ENCODE peak calls at places on chromosomes 16 and 17, in six cellular contexts. One of them, this sample, is unnamed.
A peak's percentile ranks its signal among the peaks of the same experiment; 100 is the strongest.

GRCh38 chr17:82956726-82957468 is 117.1 kb upstream of the ZNF750 start:
- DNase-seq in CD4-positive, alpha-beta T cell: no peak
- DNase-seq in Right ventricle myocardium inferior: no peak
- DNase-seq in activated CD4-positive, alpha-beta T cell treated with anti-CD3 and anti-CD28 coated beads, Interleukin-2, amount 50 U/mL, for 24 hours: no peak
- DNase-seq in RWPE2: no peak
- DNase-seq in anterior cingulate cortex: no peak
- DNase-seq in this sample: no peak

GRCh38 chr17:74536890-74537289 is 5.6 kb upstream of the CD300LB start:
- DNase-seq in CD4-positive, alpha-beta T cell: no peak
- DNase-seq in anterior cingulate cortex: no peak
- DNase-seq in Right ventricle myocardium inferior: no peak
- DNase-seq in activated CD4-positive, alpha-beta T cell treated with anti-CD3 and anti-CD28 coated beads, Interleukin-2, amount 50 U/mL, for 24 hours: no peak
- DNase-seq in RWPE2: no peak
- DNase-seq in this sample: no peak

GRCh38 chr17:76268015-76268749 is 3.0 kb downstream of the UBALD2 start:
- DNase-seq in Right ventricle myocardium inferior: peak; percentile 92
- DNase-seq in anterior cingulate cortex: peak; percentile 60
- DNase-seq in RWPE2: no peak
- DNase-seq in CD4-positive, alpha-beta T cell: peak; percentile 43
- DNase-seq in activated CD4-positive, alpha-beta T cell treated with anti-CD3 and anti-CD28 coated beads, Interleukin-2, amount 50 U/mL, for 24 hours: peak; percentile 75
- DNase-seq in this sample: peak; percentile 47

GRCh38 chr16:59039066-59039465 is 304.9 kb upstream of the GOT2 start:
- DNase-seq in Right ventricle myocardium inferior: no peak
- DNase-seq in CD4-positive, alpha-beta T cell: no peak
- DNase-seq in anterior cingulate cortex: no peak
- DNase-seq in activated CD4-positive, alpha-beta T cell treated with anti-CD3 and anti-CD28 coated beads, Interleukin-2, amount 50 U/mL, for 24 hours: no peak
- DNase-seq in RWPE2: no peak
- DNase-seq in this sample: no peak

GRCh38 chr17:10295728-10296343 is 77.0 kb downstream of the MYH13 start:
- DNase-seq in RWPE2: no peak
- DNase-seq in anterior cingulate cortex: peak; percentile 5
- DNase-seq in CD4-positive, alpha-beta T cell: no peak
- DNase-seq in activated CD4-positive, alpha-beta T cell treated with anti-CD3 and anti-CD28 coated beads, Interleukin-2, amount 50 U/mL, for 24 hours: no peak
- DNase-seq in Right ventricle myocardium inferior: no peak
- DNase-seq in this sample: no peak

GRCh38 chr17:18158022-18158600 is 25.5 kb upstream of the ALKBH5 start:
- DNase-seq in CD4-positive, alpha-beta T cell: peak; percentile 93
- DNase-seq in Right ventricle myocardium inferior: peak; percentile 97
- DNase-seq in activated CD4-positive, alpha-beta T cell treated with anti-CD3 and anti-CD28 coated beads, Interleukin-2, amount 50 U/mL, for 24 hours: peak; percentile 88
- DNase-seq in anterior cingulate cortex: no peak
- DNase-seq in RWPE2: peak; percentile 98
- DNase-seq in this sample: peak; percentile 83

GRCh38 chr17:45430006-45430737 is 2.5 kb downstream of the ARHGAP27 start:
- DNase-seq in anterior cingulate cortex: no peak
- DNase-seq in CD4-positive, alpha-beta T cell: no peak
- DNase-seq in RWPE2: peak; percentile 66
- DNase-seq in Right ventricle myocardium inferior: peak; percentile 60
- DNase-seq in activated CD4-positive, alpha-beta T cell treated with anti-CD3 and anti-CD28 coated beads, Interleukin-2, amount 50 U/mL, for 24 hours: no peak
- DNase-seq in this sample: no peak

GRCh38 chr17:2195729-2196128 is 107.9 kb downstream of the SMG6 start:
- DNase-seq in Right ventricle myocardium inferior: no peak
- DNase-seq in activated CD4-positive, alpha-beta T cell treated with anti-CD3 and anti-CD28 coated beads, Interleukin-2, amount 50 U/mL, for 24 hours: peak; percentile 66
- DNase-seq in RWPE2: no peak
- DNase-seq in CD4-positive, alpha-beta T cell: no peak
- DNase-seq in anterior cingulate cortex: no peak
- DNase-seq in this sample: peak; percentile 39

GRCh38 chr17:37726248-37726647 is 18.6 kb downstream of the HNF1B start:
- DNase-seq in activated CD4-positive, alpha-beta T cell treated with anti-CD3 and anti-CD28 coated beads, Interleukin-2, amount 50 U/mL, for 24 hours: no peak
- DNase-seq in RWPE2: no peak
- DNase-seq in anterior cingulate cortex: no peak
- DNase-seq in Right ventricle myocardium inferior: no peak
- DNase-seq in CD4-positive, alpha-beta T cell: no peak
- DNase-seq in this sample: no peak

GRCh38 chr17:4537451-4538235 is 17.5 kb downstream of the MYBBP1A start:
- DNase-seq in CD4-positive, alpha-beta T cell: no peak
- DNase-seq in anterior cingulate cortex: peak; percentile 38
- DNase-seq in activated CD4-positive, alpha-beta T cell treated with anti-CD3 and anti-CD28 coated beads, Interleukin-2, amount 50 U/mL, for 24 hours: no peak
- DNase-seq in RWPE2: no peak
- DNase-seq in Right ventricle myocardium inferior: peak; percentile 70
- DNase-seq in this sample: no peak

GRCh38 chr17:64622931-64623654 is 39.0 kb downstream of the SMURF2 start:
- DNase-seq in CD4-positive, alpha-beta T cell: no peak
- DNase-seq in RWPE2: no peak
- DNase-seq in activated CD4-positive, alpha-beta T cell treated with anti-CD3 and anti-CD28 coated beads, Interleukin-2, amount 50 U/mL, for 24 hours: no peak
- DNase-seq in Right ventricle myocardium inferior: no peak
- DNase-seq in anterior cingulate cortex: no peak
- DNase-seq in this sample: no peak

GRCh38 chr17:74723891-74724290 is 11.2 kb upstream of the CD300LF start:
- DNase-seq in CD4-positive, alpha-beta T cell: no peak
- DNase-seq in activated CD4-positive, alpha-beta T cell treated with anti-CD3 and anti-CD28 coated beads, Interleukin-2, amount 50 U/mL, for 24 hours: no peak
- DNase-seq in anterior cingulate cortex: no peak
- DNase-seq in RWPE2: no peak
- DNase-seq in Right ventricle myocardium inferior: no peak
- DNase-seq in this sample: no peak

GRCh38 chr17:40765657-40766056 is 6.3 kb downstream of the KRT26 start:
- DNase-seq in CD4-positive, alpha-beta T cell: no peak
- DNase-seq in RWPE2: no peak
- DNase-seq in activated CD4-positive, alpha-beta T cell treated with anti-CD3 and anti-CD28 coated beads, Interleukin-2, amount 50 U/mL, for 24 hours: no peak
- DNase-seq in anterior cingulate cortex: no peak
- DNase-seq in Right ventricle myocardium inferior: no peak
- DNase-seq in this sample: no peak

GRCh38 chr17:21452377-21453143 is 76.4 kb downstream of the KCNJ12 start:
- DNase-seq in CD4-positive, alpha-beta T cell: peak; percentile 9
- DNase-seq in Right ventricle myocardium inferior: no peak
- DNase-seq in RWPE2: no peak
- DNase-seq in anterior cingulate cortex: peak; percentile 40
- DNase-seq in activated CD4-positive, alpha-beta T cell treated with anti-CD3 and anti-CD28 coated beads, Interleukin-2, amount 50 U/mL, for 24 hours: peak; percentile 21
- DNase-seq in this sample: no peak

GRCh38 chr17:28895794-28896447 is 1.6 kb downstream of the FLOT2 start:
- DNase-seq in CD4-positive, alpha-beta T cell: no peak
- DNase-seq in anterior cingulate cortex: no peak
- DNase-seq in RWPE2: no peak
- DNase-seq in activated CD4-positive, alpha-beta T cell treated with anti-CD3 and anti-CD28 coated beads, Interleukin-2, amount 50 U/mL, for 24 hours: no peak
- DNase-seq in Right ventricle myocardium inferior: no peak
- DNase-seq in this sample: no peak

GRCh38 chr17:73770115-73770848 is 126.0 kb upstream of the SDK2 start:
- DNase-seq in CD4-positive, alpha-beta T cell: no peak
- DNase-seq in activated CD4-positive, alpha-beta T cell treated with anti-CD3 and anti-CD28 coated beads, Interleukin-2, amount 50 U/mL, for 24 hours: no peak
- DNase-seq in Right ventricle myocardium inferior: peak; percentile 84
- DNase-seq in anterior cingulate cortex: peak; percentile 74
- DNase-seq in RWPE2: peak; percentile 79
- DNase-seq in this sample: no peak

GRCh38 chr17:17963066-17963465 is 9.1 kb downstream of the TOM1L2 start:
- DNase-seq in Right ventricle myocardium inferior: no peak
- DNase-seq in anterior cingulate cortex: no peak
- DNase-seq in activated CD4-positive, alpha-beta T cell treated with anti-CD3 and anti-CD28 coated beads, Interleukin-2, amount 50 U/mL, for 24 hours: no peak
- DNase-seq in CD4-positive, alpha-beta T cell: no peak
- DNase-seq in RWPE2: no peak
- DNase-seq in this sample: no peak